ENCODE peak calls at places on chromosomes 4 and X, in six cellular contexts. H is heart right ventricle, Q is Calu3, U is astrocyte of the spinal cord, E is activated B cell treated with CpG ODN at 0.5 μM for 24 hours, R is body of pancreas. V is an unnamed sample.

GRCh38 chr4:181528570-181529184 is 714.5 kb upstream of the TENM3 start:
- DNase-seq in Q (peak; percentile 79), H (peak; percentile 43), R (peak; percentile 68), U (peak; percentile 75), E (no peak), V (no peak)

GRCh38 chr4:90357117-90357710 is 230.0 kb downstream of the CCSER1 start:
- DNase-seq in Q (no peak), H (no peak), R (no peak), E (no peak), U (peak; percentile 71), V (no peak)

GRCh38 chr4:6909113-6909969 is at the start of gene TBC1D14:
- DNase-seq in R (peak; percentile 90), E (peak; percentile 88), H (peak; percentile 91), U (peak; percentile 90), Q (peak; percentile 83), V (peak; percentile 85)

GRCh38 chr4:23903859-23904438 is 14.1 kb upstream of the PPARGC1A start:
- DNase-seq in R (no peak), E (no peak), Q (no peak), H (peak; percentile 16), U (no peak), V (no peak)

GRCh38 chr4:26298198-26298950 is 22.4 kb upstream of the RBPJ start:
- DNase-seq in U (peak; percentile 78), R (no peak), E (no peak), H (no peak), Q (no peak), V (no peak)

GRCh38 chrX:2262679-2263055 is 238.1 kb downstream of the DHRSX start:
- DNase-seq in R (no peak), E (no peak), Q (no peak), H (no peak), U (no peak), V (no peak)

GRCh38 chr4:107835409-107835808 is 10.7 kb downstream of the SGMS2 start:
- DNase-seq in E (no peak), U (peak; percentile 13), H (no peak), Q (no peak), R (no peak), V (no peak)

GRCh38 chrX:104482757-104483156 is 83.2 kb upstream of the IL1RAPL2 start:
- DNase-seq in U (no peak), Q (no peak), R (no peak), H (no peak), E (no peak), V (no peak)

GRCh38 chr4:26891867-26892266 is 31.2 kb downstream of the STIM2 start:
- DNase-seq in Q (no peak), R (no peak), E (no peak), U (no peak), H (no peak), V (no peak)

GRCh38 chr4:139027771-139028170 is 12.2 kb downstream of the NOCT start:
- DNase-seq in R (no peak), E (no peak), H (no peak), Q (no peak), U (no peak), V (no peak)

GRCh38 chr4:13866881-13867280 is 239.4 kb upstream of the BOD1L1 start:
- DNase-seq in Q (no peak), E (no peak), R (no peak), H (no peak), U (peak; percentile 35), V (no peak)

GRCh38 chr4:83959160-83959559 is 423.3 kb downstream of the GPAT3 start:
- DNase-seq in H (no peak), E (no peak), U (no peak), Q (no peak), R (no peak), V (no peak)

GRCh38 chrX:9456250-9457074 is 8.4 kb upstream of the TBL1X start:
- DNase-seq in E (no peak), R (no peak), U (no peak), H (no peak), Q (no peak), V (no peak)

GRCh38 chrX:116238093-116238492 is 67.5 kb downstream of the AGTR2 start:
- DNase-seq in Q (no peak), R (no peak), H (no peak), E (no peak), U (no peak), V (no peak)

GRCh38 chrX:3599787-3600465 is 113.5 kb downstream of the PRKX start:
- DNase-seq in E (no peak), Q (no peak), H (no peak), R (no peak), U (peak; percentile 47), V (no peak)

GRCh38 chr4:19300213-19300612 is 951.5 kb upstream of the SLIT2 start:
- DNase-seq in Q (no peak), R (no peak), E (no peak), H (no peak), U (peak; percentile 52), V (no peak)

GRCh38 chr4:88592600-88593448 is 544 bp downstream of the HERC3 start:
- DNase-seq in U (peak; percentile 66), E (peak; percentile 77), R (peak; percentile 78), Q (peak; percentile 76), H (peak; percentile 77), V (peak; percentile 80)

GRCh38 chr4:88587285-88587684 is 5.0 kb upstream of the HERC3 start:
- DNase-seq in E (no peak), H (no peak), R (no peak), U (no peak), Q (no peak), V (no peak)

GRCh38 chr4:88597970-88598369 is 5.7 kb downstream of the HERC3 start:
- DNase-seq in Q (no peak), H (no peak), U (no peak), E (no peak), R (no peak), V (no peak)

GRCh38 chr4:88591787-88592599 is at the start of gene HERC3:
- DNase-seq in E (peak; percentile 87), R (peak; percentile 90), H (peak; percentile 93), U (peak; percentile 90), Q (peak; percentile 88), V (peak; percentile 91)
- TF ChIP-seq CTCF in E (no peak), R (no peak), H (peak; percentile 18), U (no peak), Q (no peak), V (no peak)

DNA sequence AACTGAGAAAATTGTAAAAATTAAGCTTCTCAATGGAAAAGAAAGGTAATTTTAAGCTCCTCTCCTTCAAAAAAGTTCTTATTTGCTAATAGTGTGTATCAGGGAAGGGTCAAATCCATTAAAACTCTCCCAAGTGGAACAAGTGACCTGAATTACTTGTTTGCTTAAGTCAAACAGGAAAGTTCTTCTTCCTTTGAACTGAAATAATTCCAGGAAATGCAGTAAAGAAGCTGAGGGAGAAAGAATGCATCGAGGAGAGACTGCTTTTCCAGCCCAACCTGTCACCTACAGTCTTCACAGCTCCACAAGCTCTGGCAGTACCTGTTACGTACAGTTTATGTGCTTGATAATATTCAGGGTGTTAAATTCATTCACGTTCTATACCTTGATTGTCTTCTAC is 131.1 kb downstream of the KLHL8 start:
- DNase-seq in H (no peak), Q (no peak), U (no peak), R (no peak), E (no peak), V (no peak)
- TF ChIP-seq CTCF in H (no peak), Q (no peak), U (no peak), R (no peak), E (no peak), V (no peak)

DNA sequence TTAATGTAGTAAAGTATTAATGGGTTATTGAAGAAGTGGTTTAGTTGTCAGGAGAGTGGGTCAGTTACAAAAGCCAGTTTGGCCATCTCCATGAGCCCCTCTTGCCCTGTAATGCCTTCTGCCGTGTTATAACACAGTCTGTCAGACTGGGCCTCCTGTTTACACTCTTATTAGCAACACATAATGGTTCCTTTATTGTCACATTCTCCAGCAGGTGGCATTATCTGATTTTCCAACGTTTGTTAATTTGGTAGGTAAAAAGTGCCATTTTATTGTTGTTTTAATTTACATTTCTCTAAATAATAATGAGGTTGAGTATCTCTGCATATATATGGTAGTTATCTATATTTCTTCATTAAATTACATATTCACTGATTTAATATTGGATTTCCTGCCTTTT is 560.8 kb downstream of the FGF13 start:
- DNase-seq in R (no peak), Q (no peak), E (no peak), U (no peak), H (no peak), V (no peak)
- TF ChIP-seq CTCF in R (no peak), Q (no peak), E (no peak), U (no peak), H (no peak), V (no peak)

GRCh38 chr4:115154826-115155225 is 41.4 kb upstream of the NDST4 start:
- DNase-seq in E (no peak), Q (no peak), U (no peak), H (no peak), R (no peak), V (no peak)
- TF ChIP-seq CTCF in E (no peak), Q (no peak), U (peak; percentile 23), H (no peak), R (no peak), V (no peak)

V was measured in right atrium auricular region.